ENCODE peak calls at places on chromosomes 16 and 17, in four cellular contexts. One of them, this sample, is unnamed.

GRCh38 chr16:20763461-20764232 is at the start of gene ACSM3:
- DNase-seq in A549: peak
- DNase-seq in NCI-H460: peak
- DNase-seq in mammary epithelial cell: peak
- DNase-seq in this sample: peak

GRCh38 chr16:29943846-29944669 is 17.8 kb upstream of the TMEM219 start:
- DNase-seq in mammary epithelial cell: peak
- DNase-seq in NCI-H460: peak
- DNase-seq in A549: peak
- DNase-seq in this sample: peak

GRCh38 chr17:17155568-17155967 is 50.6 kb downstream of the PLD6 start:
- DNase-seq in NCI-H460: no peak
- DNase-seq in A549: peak
- DNase-seq in mammary epithelial cell: no peak
- DNase-seq in this sample: no peak

GRCh38 chr17:13346996-13347762 is 254.6 kb downstream of the HS3ST3A1 start:
- DNase-seq in A549: peak
- DNase-seq in mammary epithelial cell: peak
- DNase-seq in NCI-H460: peak
- DNase-seq in this sample: no peak

GRCh38 chr16:78437352-78437968 is 338.0 kb downstream of the WWOX start:
- DNase-seq in NCI-H460: no peak
- DNase-seq in mammary epithelial cell: no peak
- DNase-seq in A549: peak
- DNase-seq in this sample: peak

GRCh38 chr16:1920727-1921155 is 2.5 kb upstream of the HS3ST6 start:
- DNase-seq in mammary epithelial cell: no peak
- DNase-seq in A549: peak
- DNase-seq in NCI-H460: no peak
- DNase-seq in this sample: peak

GRCh38 chr16:57092786-57093301 is 461 bp downstream of the CPNE2 start:
- DNase-seq in mammary epithelial cell: no peak
- DNase-seq in NCI-H460: no peak
- DNase-seq in A549: no peak
- DNase-seq in this sample: peak

GRCh38 chr16:12771341-12771798 is 32.3 kb downstream of the CPPED1 start:
- DNase-seq in NCI-H460: no peak
- DNase-seq in A549: no peak
- DNase-seq in mammary epithelial cell: peak
- DNase-seq in this sample: no peak

GRCh38 chr17:82788206-82789001 is 36.5 kb downstream of the TBCD start:
- DNase-seq in NCI-H460: no peak
- DNase-seq in mammary epithelial cell: no peak
- DNase-seq in A549: no peak
- DNase-seq in this sample: no peak

GRCh38 chr16:9092282-9092962 is 978 bp downstream of the HAPSTR1 start:
- DNase-seq in NCI-H460: no peak
- DNase-seq in mammary epithelial cell: no peak
- DNase-seq in A549: peak
- DNase-seq in this sample: peak

GRCh38 chr17:76088868-76089576 is 10.0 kb downstream of the ZACN start:
- DNase-seq in mammary epithelial cell: no peak
- DNase-seq in NCI-H460: no peak
- DNase-seq in A549: no peak
- DNase-seq in this sample: no peak

GRCh38 chr16:54282202-54282922 is 4.2 kb downstream of the IRX3 start:
- DNase-seq in mammary epithelial cell: peak
- DNase-seq in A549: peak
- DNase-seq in NCI-H460: no peak
- DNase-seq in this sample: peak

GRCh38 chr16:5069854-5070253 is 1.8 kb upstream of the ALG1 start:
- DNase-seq in mammary epithelial cell: no peak
- DNase-seq in A549: no peak
- DNase-seq in NCI-H460: no peak
- DNase-seq in this sample: no peak

GRCh38 chr17:78647030-78647429 is 69.8 kb upstream of the DNAH17 start:
- DNase-seq in mammary epithelial cell: no peak
- DNase-seq in NCI-H460: no peak
- DNase-seq in A549: no peak
- DNase-seq in this sample: no peak

GRCh38 chr17:41962768-41963434 is 3.7 kb upstream of the CNP start:
- DNase-seq in A549: peak
- DNase-seq in NCI-H460: peak
- DNase-seq in mammary epithelial cell: peak
- DNase-seq in this sample: peak

GRCh38 chr17:39132192-39132600 is 19.2 kb downstream of the PLXDC1 start:
- DNase-seq in mammary epithelial cell: peak
- DNase-seq in NCI-H460: peak
- DNase-seq in A549: peak
- DNase-seq in this sample: no peak

GRCh38 chr16:17777461-17777863 is 306.7 kb upstream of the XYLT1 start:
- DNase-seq in NCI-H460: peak
- DNase-seq in A549: no peak
- DNase-seq in mammary epithelial cell: peak
- DNase-seq in this sample: no peak

GRCh38 chr16:57480127-57480753 is 6.1 kb downstream of the DOK4 start:
- DNase-seq in A549: peak
- DNase-seq in NCI-H460: peak
- DNase-seq in mammary epithelial cell: no peak
- DNase-seq in this sample: peak

GRCh38 chr17:19720631-19721426 is 4.4 kb upstream of the SLC47A2 start:
- DNase-seq in NCI-H460: no peak
- DNase-seq in A549: no peak
- DNase-seq in mammary epithelial cell: no peak
- DNase-seq in this sample: no peak

GRCh38 chr16:69542974-69543373 is 22.8 kb upstream of the NFAT5 start:
- DNase-seq in mammary epithelial cell: no peak
- DNase-seq in A549: no peak
- DNase-seq in NCI-H460: no peak
- DNase-seq in this sample: no peak

GRCh38 chr17:56324676-56325075 is 171.4 kb downstream of the ANKFN1 start:
- DNase-seq in mammary epithelial cell: no peak
- DNase-seq in NCI-H460: no peak
- DNase-seq in A549: no peak
- DNase-seq in this sample: no peak

GRCh38 chr17:37830151-37830993 is 85.5 kb upstream of the HNF1B start:
- DNase-seq in mammary epithelial cell: no peak
- DNase-seq in NCI-H460: no peak
- DNase-seq in A549: no peak
- DNase-seq in this sample: no peak

GRCh38 chr16:66495440-66495839 is 54.5 kb downstream of the TK2 start:
- DNase-seq in mammary epithelial cell: no peak
- DNase-seq in NCI-H460: no peak
- DNase-seq in A549: no peak
- DNase-seq in this sample: no peak

GRCh38 chr16:69351309-69352027 is at the start of gene TMED6:
- DNase-seq in mammary epithelial cell: no peak
- DNase-seq in NCI-H460: no peak
- DNase-seq in A549: no peak
- DNase-seq in this sample: no peak

GRCh38 chr16:8863594-8864424 is 5.0 kb downstream of the CARHSP1 start:
- DNase-seq in NCI-H460: peak
- DNase-seq in A549: peak
- DNase-seq in mammary epithelial cell: no peak
- DNase-seq in this sample: peak

GRCh38 chr17:58172369-58173071 is 5.7 kb downstream of the OR4D2 start:
- DNase-seq in mammary epithelial cell: peak
- DNase-seq in A549: peak
- DNase-seq in NCI-H460: peak
- DNase-seq in this sample: peak

GRCh38 chr17:79950306-79950705 is 85.4 kb downstream of the TBC1D16 start:
- DNase-seq in NCI-H460: no peak
- DNase-seq in mammary epithelial cell: no peak
- DNase-seq in A549: no peak
- DNase-seq in this sample: no peak

GRCh38 chr16:85569615-85570212 is 43.4 kb upstream of the GSE1 start:
- DNase-seq in A549: no peak
- DNase-seq in NCI-H460: no peak
- DNase-seq in mammary epithelial cell: peak
- DNase-seq in this sample: peak

GRCh38 chr16:50068550-50068949 is 2.8 kb downstream of the HEATR3 start:
- DNase-seq in NCI-H460: no peak
- DNase-seq in mammary epithelial cell: no peak
- DNase-seq in A549: no peak
- DNase-seq in this sample: no peak

GRCh38 chr17:62931101-62931500 is 34.9 kb upstream of the TANC2 start:
- DNase-seq in A549: no peak
- DNase-seq in mammary epithelial cell: no peak
- DNase-seq in NCI-H460: no peak
- DNase-seq in this sample: no peak

GRCh38 chr16:67164599-67165061 is at the start of gene HSF4:
- DNase-seq in mammary epithelial cell: no peak
- DNase-seq in NCI-H460: peak
- DNase-seq in A549: no peak
- DNase-seq in this sample: peak

GRCh38 chr17:7984904-7985303 is 17.5 kb upstream of the GUCY2D start:
- DNase-seq in A549: no peak
- DNase-seq in mammary epithelial cell: no peak
- DNase-seq in NCI-H460: no peak
- DNase-seq in this sample: no peak

GRCh38 chr16:89201467-89202377 is 1.4 kb upstream of the SLC22A31 start:
- DNase-seq in NCI-H460: peak
- DNase-seq in mammary epithelial cell: peak
- DNase-seq in A549: peak
- DNase-seq in this sample: peak

GRCh38 chr17:66830451-66830850 is 4.5 kb upstream of the CACNG5 start:
- DNase-seq in A549: no peak
- DNase-seq in mammary epithelial cell: no peak
- DNase-seq in NCI-H460: no peak
- DNase-seq in this sample: no peak

GRCh38 chr16:61681124-61681523 is 355.1 kb downstream of the CDH8 start:
- DNase-seq in A549: no peak
- DNase-seq in NCI-H460: no peak
- DNase-seq in mammary epithelial cell: no peak
- DNase-seq in this sample: no peak

GRCh38 chr16:89200124-89200849 is at the start of gene SLC22A31:
- DNase-seq in A549: no peak
- DNase-seq in mammary epithelial cell: no peak
- DNase-seq in NCI-H460: no peak
- DNase-seq in this sample: no peak

GRCh38 chr17:80961931-80962330 is 29.7 kb upstream of the CHMP6 start:
- DNase-seq in mammary epithelial cell: no peak
- DNase-seq in NCI-H460: no peak
- DNase-seq in A549: no peak
- DNase-seq in this sample: no peak